ENCODE peak calls at places on chromosome 12, in eight cellular contexts. J, W, T, F, N, C, Y and V are unnamed samples. For H3K36me3, the result is how much of the 10 kb centered on the place peaks cover.

GRCh38 chr12:89307665-89308253 is 44.5 kb downstream of the DUSP6 start:
- DNase-seq in J (no peak), T (no peak), W (no peak), N (no peak), F (no peak), Y (no peak), C (no peak), V (no peak)

GRCh38 chr12:104137175-104137901 is 672 bp downstream of the NFYB start:
- DNase-seq in N (peak), T (peak), C (no peak), J (peak), Y (peak), W (peak), F (peak), V (no peak)

GRCh38 chr12:65656904-65657351 is 167.4 kb upstream of the HMGA2 start:
- DNase-seq in J (no peak), C (peak), Y (no peak), F (no peak), T (peak), N (no peak), W (peak), V (peak)

GRCh38 chr12:80242341-80242740 is 143.0 kb downstream of the OTOGL start:
- DNase-seq in W (no peak), N (no peak), Y (no peak), T (no peak), F (no peak), C (no peak), J (no peak), V (no peak)

GRCh38 chr12:113005759-113006158 is 27.4 kb downstream of the OAS2 start:
- DNase-seq in T (peak), N (no peak), C (peak), F (no peak), Y (no peak), J (peak), W (no peak), V (no peak)

GRCh38 chr12:51631591-51631990 is 40.6 kb downstream of the SCN8A start:
- DNase-seq in N (no peak), Y (no peak), C (peak), J (no peak), F (no peak), W (peak), T (no peak), V (no peak)

GRCh38 chr12:109247831-109248654 is 61.0 kb downstream of the FOXN4 start:
- DNase-seq in W (no peak), T (no peak), J (no peak), C (no peak), N (no peak), Y (no peak), F (peak), V (no peak)

GRCh38 chr12:95322335-95322734 is 104.7 kb downstream of the VEZT start:
- DNase-seq in J (no peak), N (no peak), W (no peak), T (no peak), C (no peak), F (no peak), Y (no peak), V (no peak)

GRCh38 chr12:65637150-65637549 is 187.1 kb upstream of the HMGA2 start:
- DNase-seq in T (no peak), F (no peak), Y (no peak), W (no peak), N (no peak), C (no peak), J (no peak), V (no peak)

GRCh38 chr12:127078577-127079350 is 1188.2 kb upstream of the TMEM132C start:
- DNase-seq in C (no peak), F (no peak), N (no peak), W (peak), J (no peak), Y (no peak), T (no peak), V (peak)

GRCh38 chr12:10395390-10395998 is 5.7 kb upstream of the KLRK1 start:
- DNase-seq in C (no peak), Y (peak), W (no peak), F (peak), N (no peak), J (no peak), T (no peak), V (peak)

GRCh38 chr12:10393291-10393690 is 3.5 kb upstream of the KLRK1 start:
- DNase-seq in Y (no peak), F (no peak), C (no peak), W (no peak), J (no peak), T (no peak), N (no peak), V (no peak)

GRCh38 chr12:10388611-10389010 is 1.2 kb downstream of the KLRK1 start:
- DNase-seq in C (no peak), N (no peak), W (no peak), T (no peak), J (no peak), F (no peak), Y (no peak), V (no peak)

GRCh38 chr12:10389941-10390340 is at the start of gene KLRK1:
- DNase-seq in N (no peak), Y (no peak), F (no peak), C (no peak), W (no peak), J (no peak), T (no peak), V (no peak)

DNA sequence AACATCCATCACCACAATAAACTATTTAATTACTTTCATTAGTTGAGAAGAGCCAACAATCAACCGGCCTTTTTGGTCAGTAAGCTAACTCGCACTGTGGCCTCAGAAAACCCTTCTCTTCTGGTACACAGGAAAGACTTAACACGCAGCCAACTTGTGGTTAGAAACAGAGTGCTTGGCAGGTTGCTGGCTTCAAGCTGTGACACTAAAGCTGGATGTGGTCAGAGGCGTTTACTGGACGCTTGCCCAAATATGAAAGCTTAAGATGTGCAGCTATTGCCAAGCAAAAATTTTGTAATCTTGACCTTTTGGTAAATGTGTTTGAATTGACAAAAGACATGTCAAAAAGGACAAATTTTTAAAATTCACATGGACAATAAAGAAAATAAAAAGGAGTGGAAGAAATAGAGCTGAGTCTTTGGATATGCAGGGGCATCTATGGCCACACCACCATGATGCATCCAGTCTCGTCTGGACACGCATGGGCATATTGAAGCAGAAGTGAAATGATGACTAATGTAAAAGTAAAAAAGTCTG is 2.6 kb upstream of the KLRK1 start:
- DNase-seq in W (no peak), N (no peak), Y (peak), C (peak), J (no peak), T (no peak), F (no peak), V (no peak)
- TF ChIP-seq POLR2AphosphoS5 in W (no peak), N (no peak), Y (no peak), C (peak), J (no peak), T (no peak), F (no peak), V (no peak)

GRCh38 chr12:25054783-25055144 is 105.9 kb upstream of the BCAT1 start:
- DNase-seq in W (no peak), C (no peak), J (no peak), N (no peak), Y (no peak), T (no peak), F (no peak), V (no peak)

GRCh38 chr12:25053021-25053271 is 104.0 kb upstream of the BCAT1 start:
- DNase-seq in Y (no peak), C (no peak), T (no peak), J (no peak), F (no peak), W (no peak), N (no peak), V (no peak)

GRCh38 chr12:25056011-25056410 is 107.1 kb upstream of the BCAT1 start:
- DNase-seq in J (no peak), T (no peak), W (no peak), C (no peak), Y (no peak), F (no peak), N (no peak), V (no peak)

GRCh38 chr12:25052191-25053020 is 103.5 kb upstream of the BCAT1 start:
- DNase-seq in F (peak), W (no peak), J (no peak), N (no peak), Y (peak), C (no peak), T (no peak), V (no peak)

DNA sequence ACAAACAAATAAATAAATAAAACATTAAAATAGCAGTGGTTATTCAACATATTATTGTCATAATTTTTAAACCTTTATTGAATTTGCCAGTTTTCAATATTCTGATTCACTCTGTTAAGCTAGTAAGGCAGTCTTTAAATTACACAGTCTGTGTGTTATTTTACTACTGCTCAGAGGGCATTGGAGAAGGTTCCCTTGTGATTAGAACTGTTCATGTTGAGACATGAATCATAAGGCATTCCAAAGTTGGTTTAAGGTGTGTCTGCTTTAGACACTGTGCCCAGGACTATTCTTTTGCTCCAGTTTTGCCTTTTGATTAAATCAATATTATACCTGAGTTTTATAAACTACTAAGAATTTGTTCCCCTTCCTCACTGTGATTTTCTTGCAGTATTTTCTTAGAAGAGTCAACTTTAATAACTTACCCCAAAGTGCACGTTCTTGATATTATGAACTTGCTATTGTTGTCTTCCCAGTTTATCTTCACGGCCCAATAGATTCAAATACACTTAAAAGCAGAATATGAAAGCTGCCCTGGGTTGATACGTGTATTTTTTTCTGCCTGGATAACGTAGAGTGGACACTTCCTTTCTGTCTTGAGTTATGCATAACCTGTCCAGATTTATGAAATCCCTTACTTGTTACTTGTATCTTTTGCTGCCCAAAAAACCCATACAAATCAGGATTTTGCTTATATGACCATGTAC is 105.3 kb upstream of the BCAT1 start:
- DNase-seq in T (no peak), W (no peak), Y (no peak), J (no peak), N (no peak), C (no peak), F (no peak), V (no peak)
- H3K9ac ChIP-seq in T (no peak), W (no peak), Y (peak), J (no peak), N (no peak), C (no peak), F (no peak), V (no peak)

DNA sequence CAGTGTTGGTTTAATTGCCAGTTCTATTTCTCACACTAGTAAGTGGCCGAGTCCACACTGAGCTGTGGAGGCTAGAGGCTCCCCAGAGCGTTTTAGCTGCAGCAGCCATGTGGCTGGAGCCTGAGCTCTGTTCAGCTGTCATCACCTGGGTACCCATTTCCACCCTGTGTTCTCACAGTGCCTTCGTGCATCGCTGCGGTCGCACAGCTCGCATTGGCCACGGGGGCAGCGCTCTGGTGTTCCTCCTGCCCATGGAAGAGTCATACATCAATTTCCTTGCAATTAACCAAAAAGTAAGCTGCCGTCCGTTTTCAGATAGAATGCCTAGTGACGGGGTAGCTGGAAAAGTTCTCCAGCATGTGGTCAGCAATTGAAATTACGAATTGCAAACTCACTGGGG is 15.7 kb downstream of the DDX55 start:
- DNase-seq in F (no peak), C (no peak), Y (no peak), N (no peak), J (no peak), W (no peak), T (no peak), V (no peak)
- H3K36me3 ChIP-seq in F (half or more), C (half or more), Y (half or more), N (under half), J (half or more), W (under half), T (half or more), V (half or more)

DNA sequence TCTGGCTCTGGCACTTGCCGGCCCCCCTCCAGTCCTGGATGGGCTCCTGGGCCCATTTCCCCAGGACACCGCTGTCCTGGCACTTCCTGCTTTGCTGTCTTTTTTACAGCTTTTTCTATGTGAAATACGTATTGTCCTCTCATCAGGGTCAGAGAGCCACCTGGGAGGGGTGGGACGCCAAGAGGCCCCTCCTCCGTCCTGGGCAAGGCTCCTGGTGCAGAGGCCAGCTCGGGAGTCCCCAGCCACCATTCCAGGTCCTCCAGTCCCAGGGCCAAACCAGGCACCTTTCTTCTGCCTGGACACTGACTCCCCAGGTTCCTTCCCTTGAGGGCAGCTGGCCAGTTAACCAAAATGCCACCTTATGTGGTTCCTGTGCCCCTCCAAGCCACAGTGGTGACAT is 22.8 kb downstream of the ARL6IP4 start:
- DNase-seq in Y (no peak), W (no peak), N (no peak), J (no peak), T (no peak), F (no peak), C (no peak), V (no peak)
- TF ChIP-seq POLR2AphosphoS5 in Y (no peak), W (no peak), N (no peak), J (no peak), T (no peak), F (no peak), C (no peak), V (no peak)

GRCh38 chr12:54038260-54038759 is 5.5 kb downstream of the HOXC5 start:
- DNase-seq in Y (no peak), C (no peak), W (no peak), N (no peak), J (no peak), T (no peak), F (no peak), V (no peak)
- H3K9ac ChIP-seq in Y (no peak), C (no peak), W (no peak), N (no peak), J (no peak), T (no peak), F (no peak), V (peak)

GRCh38 chr12:56160160-56160763 is 2.1 kb downstream of the MYL6 start:
- DNase-seq in N (no peak), W (peak), F (no peak), J (no peak), T (no peak), Y (no peak), C (no peak), V (no peak)
- H3K36me3 ChIP-seq in N (under half), W (under half), F (under half), J (half or more), T (half or more), Y (under half), C (under half), V (half or more)

GRCh38 chr12:108126212-108126611 is 2.9 kb upstream of the WSCD2 start:
- DNase-seq in T (no peak), Y (no peak), N (no peak), F (no peak), J (no peak), W (no peak), C (no peak), V (no peak)

GRCh38 chr12:108127654-108128053 is 1.4 kb upstream of the WSCD2 start:
- DNase-seq in C (no peak), T (no peak), J (no peak), N (no peak), F (no peak), W (no peak), Y (no peak), V (no peak)

GRCh38 chr12:108128221-108129016 is 669 bp upstream of the WSCD2 start:
- DNase-seq in C (no peak), W (no peak), F (no peak), J (no peak), T (no peak), N (no peak), Y (no peak), V (no peak)

GRCh38 chr12:108125073-108125472 is 4.0 kb upstream of the WSCD2 start:
- DNase-seq in J (no peak), T (no peak), N (no peak), F (no peak), Y (no peak), W (no peak), C (no peak), V (no peak)

DNA sequence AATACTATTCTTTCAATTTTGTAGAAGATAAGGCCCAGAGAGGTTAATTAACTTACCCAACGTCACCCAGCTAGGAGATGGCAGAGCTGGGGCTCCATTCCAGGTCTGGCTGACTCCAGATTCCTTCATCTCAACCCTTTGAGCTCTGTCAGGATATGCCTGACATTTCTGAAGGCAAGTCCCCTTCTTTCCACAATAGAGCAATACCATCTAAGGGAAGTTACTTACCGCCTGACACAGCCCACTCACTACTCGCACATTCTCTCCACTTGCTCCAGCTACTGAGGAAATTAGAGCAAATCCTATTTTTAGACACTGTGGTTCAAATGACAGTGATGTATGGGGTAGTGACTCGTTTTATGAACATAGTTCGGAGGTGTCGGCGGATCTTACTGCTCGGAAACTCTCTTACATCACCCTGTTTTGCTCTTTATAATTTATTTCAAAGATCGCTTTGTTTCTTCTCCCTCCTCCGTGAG is 2.1 kb upstream of the WSCD2 start:
- DNase-seq in F (no peak), W (no peak), C (no peak), Y (no peak), T (no peak), N (no peak), J (no peak), V (no peak)
- TF ChIP-seq POLR2AphosphoS5 in F (no peak), W (no peak), C (no peak), Y (no peak), T (no peak), N (no peak), J (no peak), V (no peak)

GRCh38 chr12:6777386-6777785 is 5.1 kb downstream of the LAG3 start:
- DNase-seq in T (no peak), F (no peak), N (no peak), J (no peak), Y (no peak), W (no peak), C (no peak), V (no peak)
- H3K9ac ChIP-seq in T (no peak), F (no peak), N (no peak), J (no peak), Y (no peak), W (no peak), C (no peak), V (no peak)